ENCODE peak calls at places on chromosomes 16 and 17, in six cellular contexts. S is GM06990, B is hepatocyte, J is prostate gland, C is esophagus squamous epithelium, G is pancreas. E is an unnamed sample.

GRCh38 chr16:50366126-50366525 is 2.7 kb downstream of the BRD7 start:
- DNase-seq in S (no peak), J (no peak), B (no peak), C (no peak), G (no peak), E (no peak)

GRCh38 chr16:14252860-14253259 is 181.7 kb downstream of the MRTFB start:
- DNase-seq in J (no peak), B (no peak), S (no peak), C (no peak), G (no peak), E (no peak)

GRCh38 chr17:18187816-18188761 is 4.5 kb downstream of the ALKBH5 start:
- DNase-seq in C (no peak), S (no peak), G (no peak), J (no peak), B (peak; percentile 34), E (no peak)

GRCh38 chr17:4485676-4486646 is 12.7 kb upstream of the SPNS2 start:
- DNase-seq in B (no peak), G (no peak), S (no peak), J (no peak), C (no peak), E (no peak)

GRCh38 chr17:49823614-49824013 is 24.3 kb downstream of the TAC4 start:
- DNase-seq in J (no peak), S (no peak), B (no peak), G (no peak), C (no peak), E (no peak)

GRCh38 chr16:57760357-57761160 is 25.0 kb downstream of the KATNB1 start:
- DNase-seq in S (no peak), B (no peak), G (no peak), C (no peak), J (no peak), E (no peak)

GRCh38 chr16:86748643-86749042 is 170.3 kb downstream of the FOXL1 start:
- DNase-seq in G (no peak), J (no peak), C (no peak), S (no peak), B (no peak), E (no peak)

GRCh38 chr17:29469251-29469650 is 79.1 kb downstream of the TAOK1 start:
- DNase-seq in J (no peak), C (no peak), S (no peak), B (peak; percentile 11), G (no peak), E (no peak)

GRCh38 chr17:74950207-74950606 is 14.5 kb downstream of the OTOP3 start:
- DNase-seq in G (peak; percentile 34), J (no peak), C (no peak), S (no peak), B (peak; percentile 71), E (no peak)

GRCh38 chr17:66371561-66371960 is 69.1 kb downstream of the PRKCA start:
- DNase-seq in C (no peak), B (no peak), J (no peak), S (no peak), G (no peak), E (no peak)

GRCh38 chr17:13311301-13311700 is 290.4 kb downstream of the HS3ST3A1 start:
- DNase-seq in S (no peak), B (no peak), G (no peak), C (no peak), J (no peak), E (no peak)

GRCh38 chr16:11560701-11561439 is 25.8 kb downstream of the LITAF start:
- DNase-seq in J (no peak), G (no peak), S (no peak), B (peak; percentile 21), C (no peak), E (no peak)

GRCh38 chr16:57185446-57185944 is 344 bp downstream of the PSME3IP1 start:
- DNase-seq in J (peak; percentile 30), B (peak; percentile 67), G (peak; percentile 67), S (no peak), C (no peak), E (no peak)

GRCh38 chr16:7289299-7289698 is 43.3 kb upstream of the RBFOX1 start:
- DNase-seq in C (no peak), G (no peak), B (no peak), S (no peak), J (no peak), E (no peak)

GRCh38 chr17:68884888-68885287 is 70.3 kb downstream of the ABCA8 start:
- DNase-seq in S (no peak), G (no peak), B (no peak), J (no peak), C (no peak), E (no peak)

DNA sequence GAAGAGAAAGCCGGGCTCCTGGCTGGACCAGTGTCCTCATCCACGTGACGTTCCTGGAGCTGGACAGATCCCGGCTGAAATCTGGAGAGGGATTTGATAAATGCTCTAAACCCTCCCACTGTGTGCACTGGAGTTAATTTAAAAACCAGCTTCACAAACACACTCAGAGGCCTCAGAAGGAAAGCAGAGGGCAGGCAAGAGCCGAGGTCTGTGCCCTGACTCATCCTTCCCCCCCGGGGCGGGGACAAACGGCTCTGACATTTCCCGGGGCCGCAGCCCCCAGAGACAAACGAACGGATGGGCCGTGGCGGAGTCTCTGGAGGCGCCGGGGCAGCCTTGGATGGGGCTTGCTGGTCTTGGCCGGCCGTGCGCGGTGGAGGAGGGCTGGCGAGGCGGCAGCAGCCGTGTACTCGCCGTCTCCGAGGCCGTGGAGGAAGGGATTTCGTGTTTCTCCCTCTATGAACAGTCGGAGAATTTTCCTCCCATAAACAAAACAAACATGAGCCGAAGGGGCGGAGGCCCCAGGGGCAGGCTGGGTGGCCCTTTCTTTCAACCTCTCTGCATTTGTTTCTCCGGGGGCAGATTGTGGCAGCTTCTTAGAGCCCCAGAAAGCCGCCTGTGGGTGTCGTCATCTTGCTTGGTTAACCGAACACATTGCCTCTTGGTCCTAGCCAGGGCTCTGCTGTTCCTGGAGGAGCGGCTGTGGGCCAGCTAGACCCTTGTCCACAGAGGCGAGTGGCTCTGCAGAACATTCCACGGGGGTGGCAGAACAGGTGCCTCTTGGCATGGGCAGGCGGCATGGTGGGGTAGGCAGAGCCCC is 94.3 kb downstream of the NTN1 start:
- DNase-seq in B (peak; percentile 74), G (peak; percentile 20), S (no peak), C (no peak), J (peak; percentile 26), E (peak; percentile 23)
- TF ChIP-seq CTCF in B (peak; percentile 57), G (no peak), S (no peak), C (peak; percentile 51), J (peak; percentile 64), E (no peak)

GRCh38 chr17:72456026-72456569 is 335.3 kb downstream of the SOX9 start:
- DNase-seq in J (no peak), C (no peak), G (no peak), B (peak; percentile 70), S (no peak), E (no peak)

GRCh38 chr17:72454342-72454741 is 333.5 kb downstream of the SOX9 start:
- DNase-seq in J (no peak), G (no peak), C (no peak), S (no peak), B (no peak), E (no peak)

GRCh38 chr17:72457712-72458111 is 336.9 kb downstream of the SOX9 start:
- DNase-seq in S (no peak), B (no peak), J (no peak), G (no peak), C (no peak), E (no peak)

GRCh38 chr17:72458301-72458700 is 337.5 kb downstream of the SOX9 start:
- DNase-seq in G (no peak), B (no peak), S (no peak), C (no peak), J (no peak), E (no peak)

DNA sequence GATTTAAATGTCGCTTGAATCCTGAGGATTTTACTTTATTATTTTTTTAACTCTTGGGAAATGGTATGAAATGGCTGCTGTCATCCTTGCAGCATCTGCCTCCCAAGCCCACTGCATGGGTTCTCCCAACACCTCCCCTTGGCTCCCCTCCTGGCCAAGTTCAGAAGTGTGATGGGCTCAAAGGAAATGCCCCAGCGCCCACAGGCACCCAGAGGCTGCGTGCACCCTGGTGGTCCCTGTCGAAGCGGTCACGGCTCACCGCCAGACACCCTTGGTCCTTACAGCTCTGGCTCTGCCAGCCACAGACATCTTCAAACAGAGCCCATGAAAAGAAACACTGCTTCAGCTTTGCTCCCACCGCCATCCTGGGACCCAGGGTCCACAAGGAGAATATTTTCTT is 334.7 kb downstream of the SOX9 start:
- DNase-seq in S (no peak), B (no peak), J (no peak), G (no peak), C (no peak), E (no peak)
- TF ChIP-seq CTCF in S (no peak), B (no peak), J (no peak), G (no peak), C (no peak), E (no peak)

DNA sequence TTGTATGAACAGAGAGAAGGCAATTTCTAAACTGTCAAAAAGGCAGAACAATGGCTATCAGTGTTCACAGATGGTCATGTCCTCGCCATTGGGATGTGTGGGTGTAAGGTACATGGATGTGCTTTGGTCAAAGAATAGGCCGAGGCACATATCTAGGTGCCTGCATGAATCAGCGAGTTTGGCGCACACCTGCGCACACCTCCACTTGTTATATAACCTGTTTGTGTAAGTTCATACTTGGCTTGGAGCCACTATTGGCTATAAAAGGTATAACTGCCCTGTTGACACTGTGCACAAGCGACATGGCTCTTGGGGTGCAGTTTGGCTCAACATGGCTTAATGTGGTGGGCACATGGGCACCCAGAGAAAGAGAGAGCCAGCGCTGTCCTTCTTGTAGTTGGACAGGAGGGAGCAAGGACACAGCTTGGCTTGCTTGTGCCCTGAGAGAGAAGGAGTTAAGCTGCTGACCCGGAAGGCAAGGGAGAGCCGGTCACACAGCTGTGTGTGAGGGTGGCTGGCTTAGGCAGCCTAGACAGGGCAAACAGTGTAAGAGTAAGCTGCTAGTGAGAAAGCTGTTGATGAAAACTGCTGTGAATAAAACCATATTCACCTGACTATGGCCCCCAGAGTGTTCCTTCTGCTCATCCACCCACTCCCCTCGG is 499.1 kb downstream of the KCNJ2 start:
- DNase-seq in B (no peak), S (no peak), C (no peak), J (no peak), G (no peak), E (no peak)
- TF ChIP-seq CTCF in B (no peak), S (no peak), C (no peak), J (no peak), G (no peak), E (no peak)

GRCh38 chr17:7992924-7993323 is 9.5 kb upstream of the GUCY2D start:
- DNase-seq in C (no peak), J (no peak), B (no peak), G (no peak), S (no peak), E (no peak)

GRCh38 chr17:8001976-8002645 is at the start of gene GUCY2D:
- DNase-seq in S (no peak), G (no peak), C (no peak), B (no peak), J (no peak), E (no peak)

GRCh38 chr17:7992516-7992915 is 9.9 kb upstream of the GUCY2D start:
- DNase-seq in J (no peak), C (no peak), S (no peak), G (no peak), B (no peak), E (no peak)

GRCh38 chr17:7993972-7994589 is 8.3 kb upstream of the GUCY2D start:
- DNase-seq in C (no peak), G (no peak), B (no peak), S (no peak), J (no peak), E (no peak)

DNA sequence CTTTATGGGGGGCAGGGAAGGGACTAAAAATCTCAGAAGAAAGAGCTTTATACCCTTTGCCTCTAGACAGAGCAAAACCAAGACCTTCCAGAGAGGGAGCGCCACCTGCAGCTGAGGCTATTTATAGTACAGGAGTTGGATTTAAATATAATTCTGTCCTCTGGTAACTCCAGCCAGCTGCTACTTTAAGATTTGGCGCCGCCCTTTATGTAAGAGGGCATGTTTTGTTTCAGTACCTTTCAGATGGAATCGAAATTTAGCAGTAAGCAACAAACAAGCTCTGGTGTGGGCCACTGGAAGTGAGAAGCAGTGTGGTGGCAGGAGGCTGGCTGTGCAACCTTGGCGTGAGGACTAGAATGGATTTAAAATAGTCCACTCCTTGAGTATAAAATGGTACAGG is 5.2 kb upstream of the GUCY2D start:
- DNase-seq in J (no peak), G (peak; percentile 43), B (peak; percentile 64), S (no peak), C (no peak), E (no peak)
- TF ChIP-seq CTCF in J (peak; percentile 19), G (no peak), B (peak; percentile 47), S (no peak), C (peak; percentile 42), E (no peak)

E was measured in activated B cell treated with CpG ODN at 0.5 μM for 24 hours.